ENCODE peak calls at places on chromosomes 11 and 22, in five cellular contexts. O, B, E, S and K are unnamed samples.

GRCh38 chr11:64934765-64935633 is 694 bp downstream of the GPHA2 start:
- DNase-seq in O (no peak), B (no peak), E (peak; percentile 79), S (no peak), K (no peak)

GRCh38 chr11:55503449-55503848 is 50.8 kb upstream of the OR4C15 start:
- DNase-seq in O (no peak), B (no peak), E (no peak), S (no peak), K (no peak)

GRCh38 chr22:38843716-38844660 is at the start of gene NPTXR:
- DNase-seq in O (peak; percentile 31), B (peak; percentile 16), E (peak; percentile 72), S (peak; percentile 58), K (peak; percentile 28)

GRCh38 chr22:33757041-33757440 is 163.2 kb downstream of the LARGE1 start:
- DNase-seq in O (no peak), B (no peak), E (no peak), S (no peak), K (no peak)

GRCh38 chr22:38953577-38954413 is 3.6 kb upstream of the APOBEC3A start:
- DNase-seq in O (no peak), B (no peak), E (peak; percentile 37), S (no peak), K (peak; percentile 6)

GRCh38 chr11:96307748-96308133 is 35.3 kb downstream of the MAML2 start:
- DNase-seq in O (peak; percentile 95), B (peak; percentile 89), E (no peak), S (no peak), K (peak; percentile 87)

GRCh38 chr11:77379253-77379652 is 77.8 kb upstream of the GDPD4 start:
- DNase-seq in O (peak; percentile 74), B (no peak), E (no peak), S (no peak), K (no peak)

GRCh38 chr11:23540101-23540561 is 679.9 kb upstream of the CCDC179 start:
- DNase-seq in O (peak; percentile 53), B (peak; percentile 34), E (peak; percentile 15), S (no peak), K (peak; percentile 41)

GRCh38 chr11:8989411-8989810 is 14.4 kb downstream of the NRIP3 start:
- DNase-seq in O (peak; percentile 57), B (peak; percentile 18), E (no peak), S (no peak), K (peak; percentile 74)

GRCh38 chr11:86091566-86091965 is 22.7 kb upstream of the PICALM start:
- DNase-seq in O (peak; percentile 82), B (peak; percentile 59), E (no peak), S (no peak), K (peak; percentile 95)

GRCh38 chr11:58958500-58958899 is 19.2 kb downstream of the GLYATL1 start:
- DNase-seq in O (no peak), B (no peak), E (peak; percentile 48), S (no peak), K (peak; percentile 5)

GRCh38 chr11:93498099-93499040 is 44.8 kb downstream of the SMCO4 start:
- DNase-seq in O (peak; percentile 51), B (peak; percentile 70), E (no peak), S (no peak), K (peak; percentile 47)

GRCh38 chr22:45235101-45235777 is 5.5 kb downstream of the KIAA0930 start:
- DNase-seq in O (no peak), B (no peak), E (peak; percentile 51), S (peak; percentile 45), K (no peak)

GRCh38 chr11:58006940-58007339 is 16.7 kb upstream of the OR9Q1 start:
- DNase-seq in O (peak; percentile 78), B (peak; percentile 41), E (no peak), S (no peak), K (peak; percentile 28)

GRCh38 chr11:69293819-69294505 is at the start of gene MYEOV:
- DNase-seq in O (no peak), B (peak; percentile 42), E (no peak), S (no peak), K (peak; percentile 31)

GRCh38 chr11:2296913-2297622 is 4.7 kb downstream of the C11orf21 start:
- DNase-seq in O (no peak), B (no peak), E (no peak), S (no peak), K (no peak)

GRCh38 chr11:1826552-1827094 is 8.2 kb upstream of the SYT8 start:
- DNase-seq in O (peak; percentile 59), B (peak; percentile 73), E (peak; percentile 65), S (peak; percentile 29), K (peak; percentile 65)

GRCh38 chr22:31097941-31098632 is 9.3 kb downstream of the SELENOM start:
- DNase-seq in O (no peak), B (no peak), E (no peak), S (no peak), K (no peak)

GRCh38 chr22:37762389-37762836 is 45.3 kb upstream of the GCAT start:
- DNase-seq in O (no peak), B (no peak), E (no peak), S (no peak), K (no peak)

GRCh38 chr11:113378013-113378412 is 9.6 kb upstream of the ANKK1 start:
- DNase-seq in O (no peak), B (no peak), E (no peak), S (no peak), K (no peak)

GRCh38 chr11:115911656-115912055 is 407.4 kb upstream of the CADM1 start:
- DNase-seq in O (no peak), B (no peak), E (no peak), S (no peak), K (no peak)

GRCh38 chr11:9461760-9462134 is 935 bp downstream of the ZNF143 start:
- DNase-seq in O (peak; percentile 15), B (peak; percentile 31), E (no peak), S (no peak), K (peak; percentile 25)

GRCh38 chr11:85029964-85030363 is 597.2 kb downstream of the DLG2 start:
- DNase-seq in O (peak; percentile 60), B (peak; percentile 25), E (no peak), S (no peak), K (no peak)

GRCh38 chr22:20970939-20971657 is 4.0 kb downstream of the AIFM3 start:
- DNase-seq in O (no peak), B (no peak), E (no peak), S (no peak), K (no peak)

GRCh38 chr22:47249370-47249928 is 487.0 kb downstream of the TBC1D22A start:
- DNase-seq in O (no peak), B (no peak), E (no peak), S (no peak), K (no peak)

GRCh38 chr11:44596541-44597276 is 31.2 kb downstream of the CD82 start:
- DNase-seq in O (no peak), B (no peak), E (no peak), S (no peak), K (no peak)

GRCh38 chr11:122796128-122796717 is 42.1 kb upstream of the CRTAM start:
- DNase-seq in O (peak; percentile 36), B (peak; percentile 29), E (peak; percentile 48), S (peak; percentile 31), K (peak; percentile 24)

DNA sequence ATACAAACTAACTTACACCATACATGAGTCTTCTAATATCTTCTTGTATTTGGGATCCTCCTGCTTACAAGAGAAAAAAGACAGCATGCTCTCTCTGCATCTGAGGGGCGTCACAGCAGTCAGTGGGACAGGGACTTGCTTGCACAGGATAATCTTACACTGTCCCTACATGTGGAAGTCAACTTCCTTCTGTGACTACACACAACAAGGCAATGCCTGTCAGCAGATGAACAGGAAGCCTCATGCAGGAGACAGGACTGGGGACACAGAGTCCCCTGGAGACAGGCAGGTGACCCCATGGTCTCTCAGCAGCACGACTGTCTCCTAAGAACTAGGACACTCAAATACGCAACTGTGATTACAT is 54.8 kb downstream of the PACSIN2 start:
- DNase-seq in O (peak; percentile 12), B (no peak), E (peak; percentile 42), S (no peak), K (no peak)
- H3K4me3 ChIP-seq in O (no peak overlapping the region), B (no peak overlapping the region), E (no peak overlapping the region), S (peak overlapping the region; percentile 47), K (no peak overlapping the region)

DNA sequence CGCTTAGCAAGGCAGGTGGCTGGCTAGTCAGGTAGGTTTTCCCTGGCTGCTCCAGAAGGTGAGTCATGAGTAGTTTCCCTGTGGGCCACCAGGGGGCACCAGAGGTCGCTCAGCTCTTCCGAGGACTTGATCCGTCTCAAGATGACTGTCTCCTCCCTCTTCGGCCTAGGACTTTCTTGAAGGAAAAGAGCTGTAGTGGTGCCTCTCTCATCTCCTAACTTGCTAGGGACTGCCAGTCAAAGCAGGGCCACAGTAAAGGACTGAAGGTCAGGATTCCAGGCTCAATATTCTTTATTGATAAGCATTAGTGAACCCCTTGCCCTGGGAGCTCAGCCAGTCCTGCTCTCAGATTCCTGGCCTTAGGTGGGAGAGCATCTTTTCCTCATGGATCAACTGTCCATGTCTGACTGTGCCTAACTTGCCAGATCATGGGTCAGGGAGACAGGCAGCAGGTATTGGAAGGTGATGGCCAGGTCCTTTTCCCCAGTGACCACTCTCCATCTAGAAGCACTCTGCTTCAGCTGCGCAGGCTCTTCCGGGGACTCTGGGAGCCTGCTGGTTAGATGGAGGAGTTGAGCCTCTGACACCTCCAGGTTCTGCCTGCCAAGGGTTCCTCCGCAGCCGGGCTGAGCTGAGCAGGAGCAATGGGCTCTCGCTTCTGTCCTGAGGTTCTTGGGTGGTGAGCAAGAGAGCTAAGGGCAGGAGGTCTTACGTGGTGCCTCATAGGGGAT is 1.9 kb downstream of the POLD4 start:
- DNase-seq in O (peak; percentile 80), B (peak; percentile 83), E (peak; percentile 78), S (peak; percentile 62), K (peak; percentile 81)
- TF ChIP-seq CTCF in O (peak; percentile 89), B (peak; percentile 91), E (peak; percentile 96), S (peak; percentile 94), K (peak; percentile 93)

GRCh38 chr11:128891912-128892398 is 799 bp downstream of the KCNJ5 start:
- DNase-seq in O (no peak), B (peak; percentile 30), E (peak; percentile 75), S (no peak), K (no peak)
- H3K4me3 ChIP-seq in O (no peak overlapping the region), B (peak overlapping the region; percentile 6), E (no peak overlapping the region), S (peak overlapping the region; percentile 34), K (no peak overlapping the region)

GRCh38 chr11:74694136-74694535 is 37.1 kb downstream of the CHRDL2 start:
- DNase-seq in O (peak; percentile 43), B (peak; percentile 44), E (no peak), S (no peak), K (peak; percentile 15)
- TF ChIP-seq CTCF in O (peak; percentile 35), B (peak; percentile 29), E (no peak), S (no peak), K (peak; percentile 25)